ENCODE peak calls at places on chromosomes 3 and 15, in seven cellular contexts. Z, F, O, G, I, X and E are unnamed samples.

GRCh38 chr15:37002041-37002689 is 98.2 kb downstream of the MEIS2 start:
- DNase-seq in Z (no peak), F (no peak), O (no peak), G (no peak), I (no peak), X (peak), E (no peak)

GRCh38 chr15:39556461-39556860 is 24.4 kb upstream of the THBS1 start:
- DNase-seq in Z (no peak), F (no peak), O (no peak), G (no peak), I (peak), X (no peak), E (no peak)

GRCh38 chr3:76986876-76987513 is 52.9 kb upstream of the ROBO2 start:
- DNase-seq in Z (no peak), F (no peak), O (no peak), G (no peak), I (no peak), X (no peak), E (no peak)

GRCh38 chr15:98906712-98907083 is 100.9 kb downstream of the PGPEP1L start:
- DNase-seq in Z (peak), F (no peak), O (no peak), G (no peak), I (no peak), X (peak), E (no peak)

GRCh38 chr15:77565516-77565915 is 67.2 kb downstream of the LINGO1 start:
- DNase-seq in Z (no peak), F (no peak), O (no peak), G (no peak), I (no peak), X (no peak), E (no peak)

GRCh38 chr15:69280783-69281182 is 17.9 kb upstream of the PAQR5 start:
- DNase-seq in Z (no peak), F (no peak), O (no peak), G (no peak), I (no peak), X (no peak), E (no peak)

GRCh38 chr15:87762110-87762509 is 494.4 kb downstream of the NTRK3 start:
- DNase-seq in Z (no peak), F (no peak), O (no peak), G (no peak), I (no peak), X (no peak), E (no peak)

GRCh38 chr15:30991301-30992072 is at the start of gene MTMR10:
- DNase-seq in Z (peak), F (peak), O (peak), G (peak), I (no peak), X (peak), E (peak)

GRCh38 chr15:25883860-25884259 is 20.7 kb upstream of the ATP10A start:
- DNase-seq in Z (peak), F (no peak), O (no peak), G (no peak), I (no peak), X (no peak), E (peak)

GRCh38 chr3:129974451-129975331 is at the start of gene TRH:
- DNase-seq in Z (no peak), F (peak), O (no peak), G (no peak), I (no peak), X (peak), E (no peak)

GRCh38 chr15:67458449-67458848 is 62.5 kb upstream of the C15orf61 start:
- DNase-seq in Z (no peak), F (no peak), O (no peak), G (no peak), I (no peak), X (peak), E (no peak)

GRCh38 chr3:197083486-197083885 is 53.9 kb upstream of the MELTF start:
- DNase-seq in Z (peak), F (no peak), O (no peak), G (no peak), I (no peak), X (no peak), E (no peak)

GRCh38 chr3:197942956-197943556 is 6.9 kb upstream of the RPL35A start:
- DNase-seq in Z (peak), F (no peak), O (no peak), G (no peak), I (no peak), X (peak), E (no peak)

GRCh38 chr3:190697901-190698300 is 164.6 kb downstream of the GMNC start:
- DNase-seq in Z (peak), F (no peak), O (no peak), G (no peak), I (no peak), X (no peak), E (no peak)

GRCh38 chr15:90214553-90215205 is 13.5 kb downstream of the SEMA4B start:
- DNase-seq in Z (no peak), F (peak), O (no peak), G (no peak), I (no peak), X (no peak), E (no peak)

GRCh38 chr3:144390786-144391185 is 419.2 kb downstream of the DIPK2A start:
- DNase-seq in Z (no peak), F (no peak), O (no peak), G (no peak), I (no peak), X (no peak), E (no peak)

GRCh38 chr3:188788621-188789081 is 383.1 kb upstream of the TPRG1 start:
- DNase-seq in Z (peak), F (no peak), O (no peak), G (no peak), I (no peak), X (no peak), E (no peak)

GRCh38 chr3:128435561-128435960 is 31.1 kb downstream of the DNAJB8 start:
- DNase-seq in Z (no peak), F (peak), O (no peak), G (no peak), I (no peak), X (no peak), E (no peak)

GRCh38 chr3:196988241-196989029 is 19.8 kb upstream of the PIGZ start:
- DNase-seq in Z (no peak), F (peak), O (peak), G (peak), I (no peak), X (peak), E (no peak)

GRCh38 chr3:24763421-24763820 is 268.8 kb upstream of the THRB start:
- DNase-seq in Z (peak), F (no peak), O (no peak), G (no peak), I (no peak), X (no peak), E (no peak)

GRCh38 chr3:72766866-72767265 is 81.4 kb downstream of the SHQ1 start:
- DNase-seq in Z (no peak), F (no peak), O (no peak), G (no peak), I (no peak), X (no peak), E (no peak)

GRCh38 chr3:115517457-115518050 is 105.8 kb upstream of the GAP43 start:
- DNase-seq in Z (no peak), F (no peak), O (no peak), G (no peak), I (no peak), X (no peak), E (no peak)

GRCh38 chr15:77840962-77841361 is 208.2 kb upstream of the LINGO1 start:
- DNase-seq in Z (peak), F (no peak), O (no peak), G (no peak), I (no peak), X (no peak), E (no peak)

GRCh38 chr3:178140491-178140890 is 395.7 kb upstream of the KCNMB2 start:
- DNase-seq in Z (peak), F (no peak), O (no peak), G (no peak), I (no peak), X (no peak), E (no peak)

GRCh38 chr3:136209921-136210320 is 13.8 kb upstream of the MSL2 start:
- DNase-seq in Z (peak), F (no peak), O (no peak), G (no peak), I (no peak), X (no peak), E (no peak)

GRCh38 chr3:45178131-45179023 is 32.2 kb upstream of the CDCP1 start:
- DNase-seq in Z (peak), F (no peak), O (no peak), G (no peak), I (no peak), X (no peak), E (no peak)

GRCh38 chr15:40372966-40373365 is 9.6 kb upstream of the KNSTRN start:
- DNase-seq in Z (no peak), F (no peak), O (no peak), G (no peak), I (no peak), X (no peak), E (no peak)

GRCh38 chr15:70921297-70921696 is 28.7 kb downstream of the LRRC49 start:
- DNase-seq in Z (peak), F (no peak), O (no peak), G (no peak), I (no peak), X (peak), E (no peak)

DNA sequence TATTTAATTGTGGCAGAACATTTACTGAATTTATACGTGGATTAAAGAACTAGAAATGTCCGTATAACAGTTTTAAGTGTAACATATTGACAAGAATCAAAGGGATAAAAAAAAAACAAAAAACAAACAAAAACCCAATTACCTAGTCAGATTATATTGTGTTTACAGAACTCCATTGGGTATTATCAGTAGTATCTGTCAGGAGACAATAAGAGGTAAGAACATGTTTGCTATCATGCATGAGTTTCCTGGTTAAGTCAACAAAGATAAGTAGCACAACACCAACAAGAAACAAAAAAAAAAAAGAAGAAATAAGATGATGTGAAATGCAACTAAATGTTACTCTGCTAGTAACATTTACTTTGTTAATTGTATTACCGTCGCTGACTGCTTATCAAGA is 570.6 kb downstream of the ZBBX start:
- DNase-seq in Z (no peak), F (no peak), O (no peak), G (no peak), I (no peak), X (no peak), E (no peak)
- TF ChIP-seq CTCF in Z (no peak), F (no peak), O (no peak), G (no peak), I (no peak), X (no peak), E (no peak)

GRCh38 chr3:34260991-34261365 is 462.5 kb downstream of the PDCD6IP start:
- DNase-seq in Z (peak), F (no peak), O (no peak), G (no peak), I (no peak), X (no peak), E (no peak)
- TF ChIP-seq CTCF in Z (no peak), F (no peak), O (no peak), G (no peak), I (no peak), X (no peak), E (no peak)

GRCh38 chr3:141477224-141477623 is 9.6 kb upstream of the RASA2 start:
- DNase-seq in Z (peak), F (no peak), O (no peak), G (no peak), I (no peak), X (no peak), E (no peak)
- TF ChIP-seq CTCF in Z (no peak), F (no peak), O (no peak), G (no peak), I (no peak), X (no peak), E (no peak)

GRCh38 chr15:92903956-92904831 is 4.1 kb downstream of the CHD2 start:
- DNase-seq in Z (peak), F (peak), O (peak), G (peak), I (peak), X (peak), E (peak)
- TF ChIP-seq CTCF in Z (no peak), F (no peak), O (no peak), G (no peak), I (no peak), X (no peak), E (no peak)

GRCh38 chr3:122356402-122356801 is 26.6 kb downstream of the MIX23 start:
- DNase-seq in Z (peak), F (peak), O (no peak), G (peak), I (no peak), X (peak), E (no peak)
- TF ChIP-seq CTCF in Z (peak), F (peak), O (no peak), G (peak), I (no peak), X (peak), E (peak)